ENCODE peak calls at places on chromosomes 5 and 9, in six cellular contexts. Y is HFFc6, B is AG08395, R is A172, J is NCI-H510A treated with DMSO at 0.1 percent for 48 hours, P is G401. N is an unnamed sample.

GRCh38 chr5:160001457-160001856 is 7.5 kb upstream of the TTC1 start:
- DNase-seq in Y (no peak), B (no peak), R (no peak), J (no peak), P (peak), N (no peak)

GRCh38 chr5:141965071-141965470 is 3.8 kb upstream of the RNF14 start:
- DNase-seq in Y (no peak), B (no peak), R (no peak), J (no peak), P (no peak), N (peak)

GRCh38 chr9:128484686-128485413 is 19.7 kb upstream of the GLE1 start:
- DNase-seq in Y (no peak), B (no peak), R (no peak), J (no peak), P (no peak), N (no peak)

GRCh38 chr5:81639556-81639955 is 111.3 kb downstream of the SSBP2 start:
- DNase-seq in Y (no peak), B (peak), R (no peak), J (no peak), P (no peak), N (no peak)

GRCh38 chr5:34699155-34700077 is 43.3 kb downstream of the RAI14 start:
- DNase-seq in Y (no peak), B (no peak), R (no peak), J (peak), P (no peak), N (no peak)

GRCh38 chr9:128245293-128246151 is 30.3 kb downstream of the GOLGA2 start:
- DNase-seq in Y (peak), B (peak), R (peak), J (no peak), P (no peak), N (peak)

GRCh38 chr9:89743216-89743575 is 138.4 kb downstream of the GADD45G start:
- DNase-seq in Y (no peak), B (no peak), R (no peak), J (no peak), P (no peak), N (no peak)

GRCh38 chr5:78886650-78887230 is 98.4 kb downstream of the ARSB start:
- DNase-seq in Y (no peak), B (no peak), R (no peak), J (no peak), P (no peak), N (no peak)

GRCh38 chr9:136107953-136108647 is 10.6 kb downstream of the TMEM250 start:
- DNase-seq in Y (no peak), B (no peak), R (peak), J (peak), P (no peak), N (no peak)

GRCh38 chr9:123941535-123942070 is 11.7 kb upstream of the DENND1A start:
- DNase-seq in Y (no peak), B (no peak), R (no peak), J (no peak), P (no peak), N (no peak)

GRCh38 chr5:43106290-43106638 is 14.4 kb upstream of the ZNF131 start:
- DNase-seq in Y (no peak), B (peak), R (no peak), J (no peak), P (no peak), N (no peak)

GRCh38 chr9:12554636-12555035 is 138.5 kb upstream of the TYRP1 start:
- DNase-seq in Y (no peak), B (no peak), R (peak), J (no peak), P (no peak), N (peak)

GRCh38 chr5:1161108-1161831 is 40.1 kb upstream of the SLC6A19 start:
- DNase-seq in Y (no peak), B (no peak), R (peak), J (no peak), P (no peak), N (no peak)

GRCh38 chr5:16131878-16132277 is 47.7 kb downstream of the MARCHF11 start:
- DNase-seq in Y (no peak), B (no peak), R (no peak), J (peak), P (no peak), N (no peak)

N was measured in nephron progenitor cell.